ENCODE peak calls at places on chromosomes 2 and 18, in nine cellular contexts. One of them, this sample, is unnamed.

GRCh38 chr2:211881449-211881848 is 657.2 kb downstream of the ERBB4 start:
- DNase-seq in skeletal muscle cell: no peak
- DNase-seq in stimulated activated naive B cell treated with anti-CD40 and anti-IgM and Interleukin-4, amounts not matched to agents 10 μg/mL and 1 μg/mL and 100 μg/mL, for 72 hours: no peak
- DNase-seq in T-cell: no peak
- DNase-seq in DMS79: no peak
- DNase-seq in hypothalamus: no peak
- DNase-seq in anterior cingulate cortex: no peak
- DNase-seq in COR-L47: no peak
- DNase-seq in osteocyte: no peak
- DNase-seq in this sample: no peak

GRCh38 chr2:205868773-205869333 is 186.6 kb downstream of the NRP2 start:
- DNase-seq in anterior cingulate cortex: no peak
- DNase-seq in T-cell: no peak
- DNase-seq in osteocyte: no peak
- DNase-seq in COR-L47: no peak
- DNase-seq in DMS79: no peak
- DNase-seq in stimulated activated naive B cell treated with anti-CD40 and anti-IgM and Interleukin-4, amounts not matched to agents 10 μg/mL and 1 μg/mL and 100 μg/mL, for 72 hours: peak
- DNase-seq in hypothalamus: no peak
- DNase-seq in skeletal muscle cell: peak
- DNase-seq in this sample: no peak

GRCh38 chr2:169480079-169480465 is 778 bp downstream of the BBS5 start:
- DNase-seq in DMS79: no peak
- DNase-seq in anterior cingulate cortex: no peak
- DNase-seq in osteocyte: no peak
- DNase-seq in T-cell: no peak
- DNase-seq in hypothalamus: no peak
- DNase-seq in stimulated activated naive B cell treated with anti-CD40 and anti-IgM and Interleukin-4, amounts not matched to agents 10 μg/mL and 1 μg/mL and 100 μg/mL, for 72 hours: no peak
- DNase-seq in COR-L47: no peak
- DNase-seq in skeletal muscle cell: no peak
- DNase-seq in this sample: no peak

GRCh38 chr2:208879666-208880065 is 473.1 kb downstream of the PTH2R start:
- DNase-seq in skeletal muscle cell: no peak
- DNase-seq in hypothalamus: no peak
- DNase-seq in DMS79: no peak
- DNase-seq in COR-L47: no peak
- DNase-seq in anterior cingulate cortex: no peak
- DNase-seq in osteocyte: no peak
- DNase-seq in stimulated activated naive B cell treated with anti-CD40 and anti-IgM and Interleukin-4, amounts not matched to agents 10 μg/mL and 1 μg/mL and 100 μg/mL, for 72 hours: no peak
- DNase-seq in T-cell: no peak
- DNase-seq in this sample: no peak

GRCh38 chr2:10410001-10410671 is 38.0 kb downstream of the ODC1 start:
- DNase-seq in hypothalamus: no peak
- DNase-seq in anterior cingulate cortex: no peak
- DNase-seq in T-cell: no peak
- DNase-seq in DMS79: no peak
- DNase-seq in osteocyte: no peak
- DNase-seq in COR-L47: no peak
- DNase-seq in stimulated activated naive B cell treated with anti-CD40 and anti-IgM and Interleukin-4, amounts not matched to agents 10 μg/mL and 1 μg/mL and 100 μg/mL, for 72 hours: peak
- DNase-seq in skeletal muscle cell: no peak
- DNase-seq in this sample: no peak

GRCh38 chr2:181784556-181784955 is 104.2 kb upstream of the NEUROD1 start:
- DNase-seq in anterior cingulate cortex: no peak
- DNase-seq in T-cell: no peak
- DNase-seq in stimulated activated naive B cell treated with anti-CD40 and anti-IgM and Interleukin-4, amounts not matched to agents 10 μg/mL and 1 μg/mL and 100 μg/mL, for 72 hours: no peak
- DNase-seq in skeletal muscle cell: no peak
- DNase-seq in hypothalamus: no peak
- DNase-seq in COR-L47: peak
- DNase-seq in DMS79: no peak
- DNase-seq in osteocyte: no peak
- DNase-seq in this sample: peak

GRCh38 chr2:151973901-151974199 is 125.0 kb downstream of the CACNB4 start:
- DNase-seq in hypothalamus: peak
- DNase-seq in COR-L47: peak
- DNase-seq in skeletal muscle cell: no peak
- DNase-seq in T-cell: no peak
- DNase-seq in DMS79: peak
- DNase-seq in anterior cingulate cortex: peak
- DNase-seq in stimulated activated naive B cell treated with anti-CD40 and anti-IgM and Interleukin-4, amounts not matched to agents 10 μg/mL and 1 μg/mL and 100 μg/mL, for 72 hours: no peak
- DNase-seq in osteocyte: no peak
- DNase-seq in this sample: peak

GRCh38 chr2:10333247-10333613 is 30.5 kb downstream of the HPCAL1 start:
- DNase-seq in osteocyte: no peak
- DNase-seq in DMS79: no peak
- DNase-seq in skeletal muscle cell: no peak
- DNase-seq in T-cell: no peak
- DNase-seq in COR-L47: no peak
- DNase-seq in anterior cingulate cortex: no peak
- DNase-seq in hypothalamus: no peak
- DNase-seq in stimulated activated naive B cell treated with anti-CD40 and anti-IgM and Interleukin-4, amounts not matched to agents 10 μg/mL and 1 μg/mL and 100 μg/mL, for 72 hours: no peak
- DNase-seq in this sample: no peak

GRCh38 chr2:237236188-237236587 is 150.5 kb downstream of the COPS8 start:
- DNase-seq in stimulated activated naive B cell treated with anti-CD40 and anti-IgM and Interleukin-4, amounts not matched to agents 10 μg/mL and 1 μg/mL and 100 μg/mL, for 72 hours: no peak
- DNase-seq in DMS79: no peak
- DNase-seq in hypothalamus: no peak
- DNase-seq in T-cell: no peak
- DNase-seq in COR-L47: no peak
- DNase-seq in skeletal muscle cell: no peak
- DNase-seq in anterior cingulate cortex: no peak
- DNase-seq in osteocyte: no peak
- DNase-seq in this sample: no peak

GRCh38 chr2:41579811-41580210 is 468.0 kb upstream of the PKDCC start:
- DNase-seq in hypothalamus: no peak
- DNase-seq in osteocyte: no peak
- DNase-seq in skeletal muscle cell: no peak
- DNase-seq in anterior cingulate cortex: no peak
- DNase-seq in COR-L47: no peak
- DNase-seq in DMS79: no peak
- DNase-seq in stimulated activated naive B cell treated with anti-CD40 and anti-IgM and Interleukin-4, amounts not matched to agents 10 μg/mL and 1 μg/mL and 100 μg/mL, for 72 hours: no peak
- DNase-seq in T-cell: no peak
- DNase-seq in this sample: no peak

GRCh38 chr2:43611987-43612894 is 16.4 kb upstream of the THADA start:
- DNase-seq in skeletal muscle cell: no peak
- DNase-seq in anterior cingulate cortex: peak
- DNase-seq in COR-L47: peak
- DNase-seq in hypothalamus: peak
- DNase-seq in T-cell: peak
- DNase-seq in stimulated activated naive B cell treated with anti-CD40 and anti-IgM and Interleukin-4, amounts not matched to agents 10 μg/mL and 1 μg/mL and 100 μg/mL, for 72 hours: peak
- DNase-seq in DMS79: peak
- DNase-seq in osteocyte: peak
- DNase-seq in this sample: peak

GRCh38 chr2:5365871-5366461 is 326.2 kb upstream of the SOX11 start:
- DNase-seq in stimulated activated naive B cell treated with anti-CD40 and anti-IgM and Interleukin-4, amounts not matched to agents 10 μg/mL and 1 μg/mL and 100 μg/mL, for 72 hours: peak
- DNase-seq in skeletal muscle cell: peak
- DNase-seq in anterior cingulate cortex: no peak
- DNase-seq in T-cell: no peak
- DNase-seq in COR-L47: peak
- DNase-seq in DMS79: no peak
- DNase-seq in osteocyte: peak
- DNase-seq in hypothalamus: no peak
- DNase-seq in this sample: peak

GRCh38 chr18:50057009-50057408 is 137.9 kb downstream of the MYO5B start:
- DNase-seq in T-cell: no peak
- DNase-seq in DMS79: no peak
- DNase-seq in COR-L47: no peak
- DNase-seq in anterior cingulate cortex: no peak
- DNase-seq in osteocyte: no peak
- DNase-seq in stimulated activated naive B cell treated with anti-CD40 and anti-IgM and Interleukin-4, amounts not matched to agents 10 μg/mL and 1 μg/mL and 100 μg/mL, for 72 hours: no peak
- DNase-seq in skeletal muscle cell: no peak
- DNase-seq in hypothalamus: no peak
- DNase-seq in this sample: no peak

GRCh38 chr2:9477914-9478313 is 3.6 kb downstream of the IAH1 start:
- DNase-seq in DMS79: no peak
- DNase-seq in osteocyte: no peak
- DNase-seq in COR-L47: no peak
- DNase-seq in hypothalamus: no peak
- DNase-seq in T-cell: no peak
- DNase-seq in stimulated activated naive B cell treated with anti-CD40 and anti-IgM and Interleukin-4, amounts not matched to agents 10 μg/mL and 1 μg/mL and 100 μg/mL, for 72 hours: no peak
- DNase-seq in skeletal muscle cell: no peak
- DNase-seq in anterior cingulate cortex: no peak
- DNase-seq in this sample: no peak

GRCh38 chr2:111015256-111015655 is 105.5 kb upstream of the BCL2L11 start:
- DNase-seq in anterior cingulate cortex: no peak
- DNase-seq in hypothalamus: no peak
- DNase-seq in DMS79: no peak
- DNase-seq in skeletal muscle cell: no peak
- DNase-seq in osteocyte: no peak
- DNase-seq in T-cell: no peak
- DNase-seq in COR-L47: no peak
- DNase-seq in stimulated activated naive B cell treated with anti-CD40 and anti-IgM and Interleukin-4, amounts not matched to agents 10 μg/mL and 1 μg/mL and 100 μg/mL, for 72 hours: no peak
- DNase-seq in this sample: no peak

GRCh38 chr2:236359426-236359825 is 95.2 kb upstream of the ASB18 start:
- DNase-seq in COR-L47: no peak
- DNase-seq in anterior cingulate cortex: no peak
- DNase-seq in DMS79: no peak
- DNase-seq in T-cell: no peak
- DNase-seq in skeletal muscle cell: no peak
- DNase-seq in osteocyte: no peak
- DNase-seq in hypothalamus: no peak
- DNase-seq in stimulated activated naive B cell treated with anti-CD40 and anti-IgM and Interleukin-4, amounts not matched to agents 10 μg/mL and 1 μg/mL and 100 μg/mL, for 72 hours: no peak
- DNase-seq in this sample: no peak

GRCh38 chr18:45821021-45821420 is 4.5 kb upstream of the SIGLEC15 start:
- DNase-seq in osteocyte: no peak
- DNase-seq in stimulated activated naive B cell treated with anti-CD40 and anti-IgM and Interleukin-4, amounts not matched to agents 10 μg/mL and 1 μg/mL and 100 μg/mL, for 72 hours: no peak
- DNase-seq in hypothalamus: no peak
- DNase-seq in T-cell: no peak
- DNase-seq in anterior cingulate cortex: no peak
- DNase-seq in COR-L47: no peak
- DNase-seq in skeletal muscle cell: no peak
- DNase-seq in DMS79: no peak
- DNase-seq in this sample: no peak

GRCh38 chr18:77222464-77222863 is 27.2 kb upstream of the GALR1 start:
- DNase-seq in DMS79: no peak
- DNase-seq in osteocyte: no peak
- DNase-seq in skeletal muscle cell: no peak
- DNase-seq in COR-L47: no peak
- DNase-seq in anterior cingulate cortex: no peak
- DNase-seq in hypothalamus: no peak
- DNase-seq in T-cell: no peak
- DNase-seq in stimulated activated naive B cell treated with anti-CD40 and anti-IgM and Interleukin-4, amounts not matched to agents 10 μg/mL and 1 μg/mL and 100 μg/mL, for 72 hours: no peak
- DNase-seq in this sample: no peak

GRCh38 chr2:84395819-84396218 is 63.3 kb downstream of the SUCLG1 start:
- DNase-seq in anterior cingulate cortex: no peak
- DNase-seq in osteocyte: no peak
- DNase-seq in COR-L47: no peak
- DNase-seq in stimulated activated naive B cell treated with anti-CD40 and anti-IgM and Interleukin-4, amounts not matched to agents 10 μg/mL and 1 μg/mL and 100 μg/mL, for 72 hours: no peak
- DNase-seq in T-cell: no peak
- DNase-seq in hypothalamus: no peak
- DNase-seq in skeletal muscle cell: peak
- DNase-seq in DMS79: no peak
- DNase-seq in this sample: no peak

GRCh38 chr18:9405130-9405529 is 70.2 kb upstream of the RALBP1 start:
- DNase-seq in DMS79: no peak
- DNase-seq in osteocyte: no peak
- DNase-seq in T-cell: no peak
- DNase-seq in skeletal muscle cell: no peak
- DNase-seq in stimulated activated naive B cell treated with anti-CD40 and anti-IgM and Interleukin-4, amounts not matched to agents 10 μg/mL and 1 μg/mL and 100 μg/mL, for 72 hours: no peak
- DNase-seq in COR-L47: no peak
- DNase-seq in anterior cingulate cortex: no peak
- DNase-seq in hypothalamus: no peak
- DNase-seq in this sample: no peak

GRCh38 chr2:155442755-155443372 is 744.4 kb downstream of the KCNJ3 start:
- DNase-seq in DMS79: no peak
- DNase-seq in COR-L47: no peak
- DNase-seq in hypothalamus: no peak
- DNase-seq in stimulated activated naive B cell treated with anti-CD40 and anti-IgM and Interleukin-4, amounts not matched to agents 10 μg/mL and 1 μg/mL and 100 μg/mL, for 72 hours: no peak
- DNase-seq in anterior cingulate cortex: no peak
- DNase-seq in osteocyte: no peak
- DNase-seq in skeletal muscle cell: no peak
- DNase-seq in T-cell: no peak
- DNase-seq in this sample: no peak

GRCh38 chr2:65481961-65482360 is 49.6 kb upstream of the SPRED2 start:
- DNase-seq in COR-L47: no peak
- DNase-seq in skeletal muscle cell: no peak
- DNase-seq in hypothalamus: no peak
- DNase-seq in DMS79: no peak
- DNase-seq in osteocyte: no peak
- DNase-seq in stimulated activated naive B cell treated with anti-CD40 and anti-IgM and Interleukin-4, amounts not matched to agents 10 μg/mL and 1 μg/mL and 100 μg/mL, for 72 hours: no peak
- DNase-seq in T-cell: no peak
- DNase-seq in anterior cingulate cortex: no peak
- DNase-seq in this sample: no peak

GRCh38 chr18:39862341-39862740 is 2092.7 kb upstream of the PIK3C3 start:
- DNase-seq in hypothalamus: no peak
- DNase-seq in anterior cingulate cortex: no peak
- DNase-seq in skeletal muscle cell: peak
- DNase-seq in DMS79: no peak
- DNase-seq in T-cell: no peak
- DNase-seq in osteocyte: no peak
- DNase-seq in COR-L47: no peak
- DNase-seq in stimulated activated naive B cell treated with anti-CD40 and anti-IgM and Interleukin-4, amounts not matched to agents 10 μg/mL and 1 μg/mL and 100 μg/mL, for 72 hours: no peak
- DNase-seq in this sample: no peak

GRCh38 chr2:99706734-99707133 is 216.9 kb upstream of the REV1 start:
- DNase-seq in COR-L47: no peak
- DNase-seq in stimulated activated naive B cell treated with anti-CD40 and anti-IgM and Interleukin-4, amounts not matched to agents 10 μg/mL and 1 μg/mL and 100 μg/mL, for 72 hours: no peak
- DNase-seq in T-cell: no peak
- DNase-seq in anterior cingulate cortex: no peak
- DNase-seq in skeletal muscle cell: no peak
- DNase-seq in hypothalamus: no peak
- DNase-seq in osteocyte: no peak
- DNase-seq in DMS79: no peak
- DNase-seq in this sample: no peak

GRCh38 chr2:234544659-234545611 is 48.1 kb upstream of the ARL4C start:
- DNase-seq in anterior cingulate cortex: no peak
- DNase-seq in skeletal muscle cell: no peak
- DNase-seq in COR-L47: peak
- DNase-seq in stimulated activated naive B cell treated with anti-CD40 and anti-IgM and Interleukin-4, amounts not matched to agents 10 μg/mL and 1 μg/mL and 100 μg/mL, for 72 hours: peak
- DNase-seq in T-cell: peak
- DNase-seq in hypothalamus: peak
- DNase-seq in osteocyte: peak
- DNase-seq in DMS79: no peak
- DNase-seq in this sample: peak

GRCh38 chr2:169106563-169107545 is 37.5 kb downstream of the DHRS9 start:
- DNase-seq in skeletal muscle cell: no peak
- DNase-seq in DMS79: no peak
- DNase-seq in T-cell: no peak
- DNase-seq in osteocyte: no peak
- DNase-seq in COR-L47: no peak
- DNase-seq in hypothalamus: no peak
- DNase-seq in stimulated activated naive B cell treated with anti-CD40 and anti-IgM and Interleukin-4, amounts not matched to agents 10 μg/mL and 1 μg/mL and 100 μg/mL, for 72 hours: no peak
- DNase-seq in anterior cingulate cortex: no peak
- DNase-seq in this sample: no peak

GRCh38 chr18:79937103-79937860 is 14.2 kb downstream of the SLC66A2 start:
- DNase-seq in skeletal muscle cell: no peak
- DNase-seq in DMS79: no peak
- DNase-seq in hypothalamus: no peak
- DNase-seq in stimulated activated naive B cell treated with anti-CD40 and anti-IgM and Interleukin-4, amounts not matched to agents 10 μg/mL and 1 μg/mL and 100 μg/mL, for 72 hours: no peak
- DNase-seq in T-cell: no peak
- DNase-seq in anterior cingulate cortex: no peak
- DNase-seq in osteocyte: no peak
- DNase-seq in COR-L47: no peak
- DNase-seq in this sample: no peak

GRCh38 chr2:20925265-20925889 is 102.5 kb upstream of the LDAH start:
- DNase-seq in stimulated activated naive B cell treated with anti-CD40 and anti-IgM and Interleukin-4, amounts not matched to agents 10 μg/mL and 1 μg/mL and 100 μg/mL, for 72 hours: no peak
- DNase-seq in T-cell: no peak
- DNase-seq in anterior cingulate cortex: no peak
- DNase-seq in DMS79: no peak
- DNase-seq in skeletal muscle cell: no peak
- DNase-seq in COR-L47: no peak
- DNase-seq in hypothalamus: no peak
- DNase-seq in osteocyte: no peak
- DNase-seq in this sample: no peak

GRCh38 chr18:48727685-48728084 is 188.9 kb downstream of the CTIF start:
- DNase-seq in hypothalamus: no peak
- DNase-seq in DMS79: no peak
- DNase-seq in COR-L47: no peak
- DNase-seq in stimulated activated naive B cell treated with anti-CD40 and anti-IgM and Interleukin-4, amounts not matched to agents 10 μg/mL and 1 μg/mL and 100 μg/mL, for 72 hours: no peak
- DNase-seq in osteocyte: no peak
- DNase-seq in anterior cingulate cortex: no peak
- DNase-seq in skeletal muscle cell: no peak
- DNase-seq in T-cell: no peak
- DNase-seq in this sample: no peak

GRCh38 chr2:88057437-88057844 is 1.9 kb upstream of the KRCC1 start:
- DNase-seq in osteocyte: no peak
- DNase-seq in anterior cingulate cortex: no peak
- DNase-seq in COR-L47: no peak
- DNase-seq in T-cell: no peak
- DNase-seq in hypothalamus: no peak
- DNase-seq in DMS79: no peak
- DNase-seq in stimulated activated naive B cell treated with anti-CD40 and anti-IgM and Interleukin-4, amounts not matched to agents 10 μg/mL and 1 μg/mL and 100 μg/mL, for 72 hours: no peak
- DNase-seq in skeletal muscle cell: no peak
- DNase-seq in this sample: no peak